ENCODE peak calls at places on chromosomes 13 and 19, in ten cellular contexts. O is RWPE1; L is COR-L47; Z is NCI-H1105 treated with DMSO at 0.1 percent for 48 hours; B is iris pigment epithelial cell; A is 8988T; Q is activated CD4-positive, alpha-beta T cell treated with anti-CD3 and anti-CD28 coated beads, Interleukin-2, amount 50 U/mL, for 1 hour; D is AG09319; Y is midbrain; G is pons. P is an unnamed sample.

GRCh38 chr19:3375221-3376088 is 9.1 kb downstream of the NFIC start:
- DNase-seq in B (peak; percentile 53), Z (no peak), Y (peak; percentile 85), Q (no peak), D (no peak), L (no peak), A (no peak), O (no peak), G (peak; percentile 86), P (no peak)

GRCh38 chr13:113835461-113836274 is 28.2 kb downstream of the GAS6 start:
- DNase-seq in Q (no peak), B (peak; percentile 70), O (no peak), A (no peak), L (no peak), Y (no peak), G (no peak), D (peak; percentile 54), Z (no peak), P (no peak)

GRCh38 chr19:5281588-5281987 is 59.0 kb downstream of the PTPRS start:
- DNase-seq in Z (no peak), Q (no peak), G (no peak), O (no peak), A (no peak), B (no peak), L (no peak), Y (no peak), D (peak; percentile 19), P (no peak)

GRCh38 chr19:2207991-2208860 is 27.9 kb downstream of the PLEKHJ1 start:
- DNase-seq in Q (no peak), A (peak; percentile 88), G (no peak), B (peak; percentile 53), D (peak; percentile 49), Y (no peak), L (no peak), O (no peak), Z (no peak), P (no peak)

GRCh38 chr19:54439174-54439851 is 9.7 kb upstream of the LENG8 start:
- DNase-seq in L (no peak), G (peak; percentile 77), O (no peak), Y (peak; percentile 84), Q (no peak), Z (no peak), D (no peak), A (no peak), B (peak; percentile 60), P (no peak)

GRCh38 chr19:1610579-1610978 is 5.3 kb upstream of the UQCR11 start:
- DNase-seq in O (no peak), D (no peak), A (no peak), L (no peak), Z (no peak), Q (no peak), B (no peak), G (no peak), Y (no peak), P (no peak)

GRCh38 chr13:68636784-68637183 is 1406.6 kb upstream of the PCDH9 start:
- DNase-seq in B (no peak), D (no peak), G (no peak), Z (no peak), O (no peak), A (no peak), Q (no peak), Y (no peak), L (no peak), P (no peak)

GRCh38 chr19:4914736-4915501 is 5.6 kb downstream of the UHRF1 start:
- DNase-seq in Z (no peak), Y (no peak), A (peak; percentile 71), B (peak; percentile 88), Q (peak; percentile 78), D (peak; percentile 35), L (no peak), G (no peak), O (peak; percentile 93), P (peak; percentile 63)

GRCh38 chr13:63184693-63185092 is 1769.0 kb upstream of the PCDH20 start:
- DNase-seq in Q (no peak), Z (no peak), B (peak; percentile 91), A (peak; percentile 6), Y (no peak), D (no peak), O (peak; percentile 25), L (no peak), G (no peak), P (no peak)

GRCh38 chr13:20431080-20431479 is 94.6 kb downstream of the CRYL1 start:
- DNase-seq in Y (no peak), D (no peak), Q (no peak), A (no peak), B (no peak), O (peak; percentile 40), L (no peak), Z (no peak), G (no peak), P (no peak)